ENCODE peak calls at places on chromosomes 4 and X, in seven cellular contexts. L, U, N, P, X, Y and A are unnamed samples.
A peak's percentile ranks its signal among the peaks of the same experiment; 100 is the strongest.

GRCh38 chr4:124234771-124235170 is 477.8 kb downstream of the ANKRD50 start:
- DNase-seq in X (no peak), N (no peak), U (no peak), P (no peak), Y (no peak), L (no peak), A (no peak)

GRCh38 chrX:56797966-56798711 is 69.1 kb downstream of the NBDY start:
- DNase-seq in L (peak; percentile 35), X (no peak), Y (peak; percentile 31), U (peak; percentile 23), N (no peak), P (no peak), A (no peak)

GRCh38 chr4:138659640-138660325 is 355.8 kb upstream of the NOCT start:
- DNase-seq in P (no peak), X (no peak), U (no peak), L (no peak), Y (peak; percentile 82), N (no peak), A (no peak)

GRCh38 chrX:127112726-127113125 is 293.2 kb downstream of the PRR32 start:
- DNase-seq in Y (no peak), L (no peak), N (no peak), U (no peak), P (no peak), X (no peak), A (no peak)

GRCh38 chrX:40243699-40244098 is 145.9 kb upstream of the BCOR start:
- DNase-seq in N (no peak), U (no peak), Y (no peak), X (no peak), L (no peak), P (no peak), A (no peak)

GRCh38 chr4:187603093-187603395 is 392.5 kb upstream of the ZFP42 start:
- DNase-seq in U (no peak), X (no peak), L (peak; percentile 79), N (no peak), Y (no peak), P (peak; percentile 72), A (no peak)

GRCh38 chr4:183920512-183920911 is 15.4 kb downstream of the STOX2 start:
- DNase-seq in Y (peak; percentile 59), P (no peak), L (no peak), N (no peak), U (no peak), X (no peak), A (no peak)

GRCh38 chr4:26441110-26441509 is 49.2 kb downstream of the CCKAR start:
- DNase-seq in X (no peak), N (no peak), L (peak; percentile 73), P (no peak), U (no peak), Y (no peak), A (no peak)

GRCh38 chrX:39850630-39851152 is 247.1 kb downstream of the BCOR start:
- DNase-seq in N (no peak), X (peak; percentile 62), U (peak; percentile 53), P (no peak), L (peak; percentile 29), Y (peak; percentile 78), A (no peak)

GRCh38 chrX:88072339-88073030 is 554.9 kb downstream of the KLHL4 start:
- DNase-seq in L (no peak), Y (no peak), X (no peak), N (no peak), U (no peak), P (no peak), A (no peak)

GRCh38 chr4:159280442-159281172 is 177.7 kb downstream of the RAPGEF2 start:
- DNase-seq in X (no peak), L (no peak), U (no peak), Y (no peak), P (no peak), N (no peak), A (no peak)

GRCh38 chr4:71456841-71457240 is 118.0 kb downstream of the SLC4A4 start:
- DNase-seq in L (peak; percentile 68), P (peak; percentile 79), Y (no peak), U (no peak), X (no peak), N (no peak), A (peak; percentile 10)

GRCh38 chr4:2787230-2788100 is 5.4 kb upstream of the SH3BP2 start:
- DNase-seq in L (no peak), N (peak; percentile 63), X (peak; percentile 59), U (peak; percentile 70), Y (peak; percentile 69), P (no peak), A (no peak)

GRCh38 chr4:102825261-102826071 is 1.9 kb downstream of the UBE2D3 start:
- DNase-seq in N (no peak), Y (peak; percentile 65), X (peak; percentile 39), L (peak; percentile 70), P (peak; percentile 53), U (peak; percentile 55), A (peak; percentile 16)

GRCh38 chrX:18377802-18378201 is 23.3 kb upstream of the SCML2 start:
- DNase-seq in Y (peak; percentile 75), X (peak; percentile 29), U (peak; percentile 32), N (no peak), P (no peak), L (peak; percentile 19), A (no peak)

GRCh38 chr4:165048170-165048569 is 5.5 kb upstream of the TRIM75 start:
- DNase-seq in X (no peak), Y (peak; percentile 69), P (no peak), U (no peak), N (no peak), L (no peak), A (no peak)

GRCh38 chrX:140132937-140133336 is 167.6 kb upstream of the CXorf66 start:
- DNase-seq in Y (no peak), U (no peak), N (no peak), L (no peak), X (no peak), P (no peak), A (no peak)

GRCh38 chr4:168449740-168450442 is 30.4 kb downstream of the DDX60L start:
- DNase-seq in N (no peak), P (peak; percentile 85), L (peak; percentile 72), Y (no peak), X (peak; percentile 6), U (peak; percentile 29), A (no peak)